ENCODE peak calls at places on chromosomes 2 and 18, in four cellular contexts. A, X, D and B are unnamed samples.
A peak's percentile ranks its signal among the peaks of the same experiment; 100 is the strongest.

GRCh38 chr2:220437938-220438337 is 810.5 kb downstream of the SLC4A3 start:
- DNase-seq in A (no peak), X (no peak), D (peak; percentile 30), B (no peak)

GRCh38 chr2:101083613-101084012 is 67.6 kb downstream of the TBC1D8 start:
- DNase-seq in A (no peak), X (no peak), D (no peak), B (no peak)

GRCh38 chr2:101655941-101656422 is 41.5 kb upstream of the MAP4K4 start:
- DNase-seq in A (no peak), X (no peak), D (peak; percentile 76), B (no peak)

GRCh38 chr2:46387886-46388515 is 90.8 kb downstream of the EPAS1 start:
- DNase-seq in A (no peak), X (no peak), D (no peak), B (no peak)

GRCh38 chr2:181234429-181235410 is 222.5 kb upstream of the ITGA4 start:
- DNase-seq in A (no peak), X (no peak), D (no peak), B (no peak)

GRCh38 chr18:33062834-33063364 is 290.1 kb upstream of the KLHL14 start:
- DNase-seq in A (no peak), X (no peak), D (no peak), B (peak; percentile 39)

GRCh38 chr2:63048367-63049171 is 2.1 kb upstream of the OTX1 start:
- DNase-seq in A (no peak), X (no peak), D (no peak), B (peak; percentile 73)

GRCh38 chr2:141455877-141456276 is 674.9 kb downstream of the LRP1B start:
- DNase-seq in A (no peak), X (no peak), D (no peak), B (no peak)

GRCh38 chr18:63617049-63617995 is 26.7 kb downstream of the SERPINB4 start:
- DNase-seq in A (no peak), X (no peak), D (no peak), B (no peak)

GRCh38 chr2:182133195-182133891 is 147.7 kb downstream of the PPP1R1C start:
- DNase-seq in A (no peak), X (no peak), D (peak; percentile 64), B (no peak)

GRCh38 chr2:201467666-201468065 is 16.1 kb downstream of the STRADB start:
- DNase-seq in A (no peak), X (no peak), D (no peak), B (no peak)
- H3K9me3 ChIP-seq in A (no peaks in the 10 kb centered on the region), X (no peaks in the 10 kb centered on the region), D (no peaks in the 10 kb centered on the region), B (no peaks in the 10 kb centered on the region)

DNA sequence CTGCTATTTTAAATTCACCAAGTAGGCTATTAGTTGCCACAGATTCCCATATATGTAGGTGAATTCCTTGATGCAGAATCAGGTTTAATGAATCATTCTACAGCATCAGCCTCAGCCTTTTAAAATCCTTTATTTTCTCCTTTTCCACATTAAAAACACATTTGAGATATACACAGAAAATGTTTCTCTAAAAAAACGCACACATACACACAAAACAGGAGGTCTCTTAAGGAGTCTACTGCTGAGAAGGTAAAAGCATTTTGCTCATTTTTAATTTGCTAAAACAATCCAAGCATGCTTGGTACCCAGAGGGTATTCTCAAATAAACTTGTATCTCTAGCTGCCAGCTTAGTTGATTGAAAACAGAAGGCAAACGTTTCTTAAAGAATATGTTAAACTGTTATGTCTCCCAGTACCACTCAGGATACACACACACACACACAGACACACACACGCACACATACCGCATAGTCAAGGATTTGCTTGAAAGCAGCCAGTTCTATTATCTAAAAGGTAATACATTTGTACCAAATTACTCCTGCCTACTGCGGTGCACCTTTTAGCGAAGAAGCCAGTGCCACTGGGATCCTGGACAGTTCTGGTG is 106.8 kb upstream of the KCTD1 start:
- DNase-seq in A (no peak), X (no peak), D (no peak), B (no peak)
- H3K4me3 ChIP-seq in A (no peak overlapping the region), X (peak overlapping the region; percentile 76), D (no peak overlapping the region), B (peak overlapping the region; percentile 60)

GRCh38 chr2:54908591-54908990 is 141.7 kb downstream of the RTN4 start:
- DNase-seq in A (no peak), X (no peak), D (no peak), B (no peak)
- H3K36me3 ChIP-seq in A (no peaks in the 10 kb centered on the region), X (no peaks in the 10 kb centered on the region), D (no peaks in the 10 kb centered on the region), B (no peaks in the 10 kb centered on the region)

GRCh38 chr2:228532233-228532632 is 350.7 kb upstream of the SPHKAP start:
- DNase-seq in A (no peak), X (no peak), D (no peak), B (no peak)

GRCh38 chr2:228540976-228541375 is 359.5 kb upstream of the SPHKAP start:
- DNase-seq in A (no peak), X (no peak), D (no peak), B (no peak)

GRCh38 chr2:228533156-228533555 is 351.7 kb upstream of the SPHKAP start:
- DNase-seq in A (no peak), X (no peak), D (no peak), B (no peak)

GRCh38 chr2:228535396-228535795 is 353.9 kb upstream of the SPHKAP start:
- DNase-seq in A (no peak), X (no peak), D (no peak), B (no peak)
- H3K9me3 ChIP-seq in A (peaks cover 7% of the 10 kb centered on the region), X (peaks cover 33% of the 10 kb centered on the region), D (peaks cover 7% of the 10 kb centered on the region), B (no peaks in the 10 kb centered on the region)

DNA sequence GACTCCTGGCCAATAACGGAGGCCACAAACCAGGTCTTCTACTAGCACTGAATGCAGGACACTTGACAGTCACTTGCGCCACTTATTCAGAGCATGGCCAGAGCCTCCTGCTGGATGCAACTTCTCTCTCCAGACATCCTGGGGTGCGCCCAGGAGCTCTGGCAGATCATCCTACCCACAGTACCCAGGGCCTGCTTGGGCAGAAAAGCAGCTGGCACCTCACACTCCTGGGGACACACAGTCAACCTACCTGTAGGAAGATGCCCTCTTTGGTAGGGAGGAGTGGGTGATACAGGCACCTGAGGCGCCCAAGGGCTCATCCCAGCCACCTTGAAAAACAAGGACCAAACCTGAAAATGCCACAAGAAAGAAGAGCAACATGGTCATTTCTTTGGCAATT is 13.3 kb downstream of the GALNT14 start:
- DNase-seq in A (no peak), X (no peak), D (no peak), B (no peak)
- H3K4me3 ChIP-seq in A (no peak overlapping the region), X (no peak overlapping the region), D (no peak overlapping the region), B (no peak overlapping the region)

DNA sequence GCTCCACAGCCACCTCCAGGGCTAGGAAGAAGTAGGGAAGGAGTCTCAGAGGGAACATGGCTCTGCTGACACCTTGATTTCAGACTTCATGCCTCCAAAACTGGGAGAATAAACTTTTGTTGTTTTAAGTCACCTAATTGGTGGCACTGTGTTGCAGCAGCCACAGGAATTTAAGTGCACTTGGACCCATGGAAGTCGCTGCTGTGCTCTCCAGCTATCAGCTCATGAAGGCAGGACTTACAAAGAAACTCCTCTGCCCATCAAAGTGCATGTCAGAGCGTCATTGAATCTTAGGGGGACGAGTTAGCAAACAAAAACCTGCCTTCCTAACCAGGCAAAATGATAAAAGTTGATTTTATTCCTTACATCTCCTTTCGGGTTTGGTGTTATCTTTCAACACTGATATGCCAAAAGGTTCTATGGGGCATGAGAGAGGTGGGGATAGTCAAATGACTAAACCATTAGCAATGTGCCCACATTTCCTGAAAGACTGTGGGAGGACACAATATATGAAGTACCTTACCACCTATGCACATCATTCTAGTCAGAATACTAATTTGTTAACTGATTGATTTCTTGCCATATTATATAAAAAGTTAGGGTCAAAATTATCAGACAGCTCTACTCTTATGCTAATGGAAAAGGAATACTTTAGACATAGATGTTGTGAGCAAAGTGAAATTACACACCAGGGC is 235.8 kb upstream of the TNP1 start:
- DNase-seq in A (no peak), X (no peak), D (no peak), B (no peak)
- H3K36me3 ChIP-seq in A (no peaks in the 10 kb centered on the region), X (no peaks in the 10 kb centered on the region), D (no peaks in the 10 kb centered on the region), B (no peaks in the 10 kb centered on the region)

GRCh38 chr18:70870292-70870691 is 581.4 kb downstream of the SOCS6 start:
- DNase-seq in A (no peak), X (no peak), D (no peak), B (no peak)
- H3K9me3 ChIP-seq in A (no peaks in the 10 kb centered on the region), X (peaks cover 16% of the 10 kb centered on the region), D (peaks cover 2% of the 10 kb centered on the region), B (peaks cover 17% of the 10 kb centered on the region)

DNA sequence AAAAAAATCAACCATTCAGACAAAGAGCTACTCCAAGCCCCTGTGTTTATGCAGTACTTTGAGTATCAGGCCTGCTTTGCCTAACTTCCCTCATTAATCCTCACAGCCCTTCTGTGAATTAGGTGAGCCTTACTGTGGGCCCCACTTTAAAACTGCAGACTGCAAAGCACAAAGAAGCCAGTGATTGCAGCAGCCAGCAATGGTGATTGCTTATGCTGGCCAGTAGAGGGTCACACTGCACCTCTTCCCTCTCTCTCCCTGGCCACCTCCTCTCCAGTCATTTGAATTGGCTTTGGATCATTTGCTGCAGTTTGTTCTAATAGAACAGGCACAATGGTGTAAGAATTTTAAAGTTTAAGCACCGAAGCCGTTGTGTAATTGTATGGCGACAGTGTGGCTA is 229.9 kb downstream of the AGPS start:
- DNase-seq in A (no peak), X (no peak), D (no peak), B (no peak)
- H3K4me3 ChIP-seq in A (no peak overlapping the region), X (no peak overlapping the region), D (no peak overlapping the region), B (no peak overlapping the region)

DNA sequence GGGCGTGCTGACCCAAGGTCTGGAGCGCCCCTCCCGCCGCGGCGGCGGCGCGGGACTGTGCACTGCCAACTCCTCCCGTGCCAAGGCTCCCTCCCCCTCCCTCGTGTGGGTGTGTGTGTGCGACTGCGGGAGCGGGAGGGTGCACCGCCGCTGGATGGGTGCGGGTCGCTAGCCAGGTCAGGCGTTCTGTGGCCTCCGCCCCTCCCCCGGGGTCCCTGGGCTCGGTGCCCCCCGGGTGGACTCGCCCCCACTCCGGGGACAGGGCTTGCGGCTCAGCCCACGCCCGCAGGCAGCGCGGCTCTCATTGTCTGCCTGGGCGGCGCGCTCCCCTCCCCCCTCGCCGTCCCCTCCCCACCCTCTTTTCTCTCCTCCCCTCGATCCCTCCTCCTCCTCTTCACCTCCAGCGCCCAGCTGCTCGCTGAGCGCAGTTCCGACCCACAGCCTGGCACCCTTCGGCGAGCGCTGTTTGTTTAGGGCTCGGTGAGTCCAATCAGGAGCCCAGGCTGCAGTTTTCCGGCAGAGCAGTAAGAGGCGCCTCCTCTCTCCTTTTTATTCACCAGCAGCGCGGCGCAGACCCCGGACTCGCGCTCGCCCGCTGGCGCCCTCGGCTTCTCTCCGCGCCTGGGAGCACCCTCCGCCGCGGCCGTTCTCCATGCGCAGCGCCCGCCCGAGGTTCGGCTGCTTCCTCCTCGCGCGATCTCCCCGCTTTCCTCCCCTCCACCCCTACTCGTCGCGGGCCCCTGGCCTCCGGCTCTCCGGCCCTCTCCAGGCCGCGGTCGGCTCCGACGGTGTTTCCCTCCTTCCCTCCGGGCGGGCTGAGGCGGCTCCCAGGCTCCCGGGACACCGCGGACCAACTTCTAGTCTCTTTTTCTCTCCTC is at the start of gene GATA6:
- DNase-seq in A (peak; percentile 90), X (peak; percentile 95), D (peak; percentile 91), B (peak; percentile 92)
- H3K36me3 ChIP-seq in A (peaks cover 26% of the 10 kb centered on the region), X (peaks cover 14% of the 10 kb centered on the region), D (peaks cover 8% of the 10 kb centered on the region), B (no peaks in the 10 kb centered on the region)